ENCODE peak calls at places on chromosomes 6 and 20, in six cellular contexts. I, V, L, W, Q and D are unnamed samples.

GRCh38 chr6:151012321-151013294 is 147.1 kb downstream of the MTHFD1L start:
- DNase-seq in I (no peak), L (no peak), W (no peak), V (no peak), Q (no peak), D (no peak)

GRCh38 chr20:39164642-39165041 is 202.5 kb downstream of the DHX35 start:
- DNase-seq in Q (no peak), W (no peak), L (no peak), V (no peak), I (no peak), D (no peak)

GRCh38 chr20:44598413-44599290 is 16.3 kb downstream of the PKIG start:
- DNase-seq in I (peak; percentile 80), W (no peak), L (no peak), Q (no peak), V (peak; percentile 64), D (peak; percentile 69)

GRCh38 chr20:3172933-3173581 is at the start of gene LZTS3:
- DNase-seq in W (peak; percentile 72), L (peak; percentile 88), Q (peak; percentile 47), V (peak; percentile 83), I (peak; percentile 90), D (peak; percentile 71)

GRCh38 chr20:63060057-63060991 is 53.6 kb upstream of the BHLHE23 start:
- DNase-seq in L (peak; percentile 56), V (no peak), W (peak; percentile 24), Q (no peak), I (peak; percentile 58), D (peak; percentile 27)

GRCh38 chr6:170096803-170097504 is 193.9 kb downstream of the DLL1 start:
- DNase-seq in W (no peak), L (peak; percentile 48), I (no peak), V (no peak), Q (no peak), D (peak; percentile 25)

GRCh38 chr6:169371344-169372144 is 117.9 kb upstream of the THBS2 start:
- DNase-seq in V (no peak), W (no peak), I (no peak), Q (peak; percentile 2), L (no peak), D (no peak)

GRCh38 chr20:62642666-62643520 is 590 bp downstream of the SLCO4A1 start:
- DNase-seq in I (peak; percentile 91), L (no peak), W (no peak), V (no peak), Q (peak; percentile 33), D (no peak)

GRCh38 chr20:34995696-34996095 is 40.0 kb downstream of the MYH7B start:
- DNase-seq in L (no peak), I (no peak), Q (no peak), W (no peak), V (no peak), D (no peak)

GRCh38 chr20:46365483-46366215 is 40.8 kb downstream of the ELMO2 start:
- DNase-seq in V (no peak), I (no peak), W (no peak), L (no peak), Q (no peak), D (no peak)

GRCh38 chr6:125952764-125953501 is 3.6 kb upstream of the HINT3 start:
- DNase-seq in W (no peak), Q (peak; percentile 36), I (peak; percentile 71), L (peak; percentile 68), V (no peak), D (no peak)

GRCh38 chr6:110567957-110568696 is 91.7 kb upstream of the SLC22A16 start:
- DNase-seq in W (no peak), V (no peak), Q (peak; percentile 25), L (no peak), I (no peak), D (no peak)

GRCh38 chr20:39800111-39800510 is 838.0 kb downstream of the DHX35 start:
- DNase-seq in I (no peak), V (no peak), Q (no peak), L (no peak), W (no peak), D (no peak)

GRCh38 chr6:117072134-117072533 is 193.2 kb upstream of the VGLL2 start:
- DNase-seq in W (no peak), I (no peak), Q (no peak), L (no peak), V (peak; percentile 22), D (peak; percentile 18)

GRCh38 chr20:22490287-22491187 is 93.8 kb downstream of the FOXA2 start:
- DNase-seq in V (peak; percentile 27), L (peak; percentile 84), W (peak; percentile 68), Q (peak; percentile 90), I (no peak), D (no peak)

GRCh38 chr6:43972915-43973304 is 154.3 kb downstream of the MRPL14 start:
- DNase-seq in W (peak; percentile 71), Q (peak; percentile 47), I (no peak), L (peak; percentile 85), V (peak; percentile 90), D (peak; percentile 87)

GRCh38 chr6:32132110-32132509 is 2.0 kb upstream of the FKBPL start:
- DNase-seq in I (no peak), L (no peak), W (no peak), V (no peak), Q (no peak), D (no peak)

GRCh38 chr6:25414168-25414567 is 135.0 kb downstream of the CARMIL1 start:
- DNase-seq in Q (no peak), W (no peak), V (no peak), I (no peak), L (no peak), D (no peak)
- H3K4me1 ChIP-seq in Q (peaks cover 5% of the 10 kb centered on the region), W (no peaks in the 10 kb centered on the region), V (peaks cover 21% of the 10 kb centered on the region), I (peaks cover 56% of the 10 kb centered on the region), L (peaks cover 66% of the 10 kb centered on the region), D (no peaks in the 10 kb centered on the region)

GRCh38 chr6:692356-692851 is 535 bp downstream of the EXOC2 start:
- DNase-seq in W (peak; percentile 44), Q (peak; percentile 64), L (peak; percentile 83), I (peak; percentile 92), V (peak; percentile 33), D (peak; percentile 66)

GRCh38 chr6:693737-694038 is 749 bp upstream of the EXOC2 start:
- DNase-seq in I (no peak), V (no peak), Q (no peak), W (no peak), L (no peak), D (no peak)

GRCh38 chr6:689223-689622 is 3.7 kb downstream of the EXOC2 start:
- DNase-seq in V (no peak), Q (no peak), I (no peak), L (no peak), W (no peak), D (no peak)

DNA sequence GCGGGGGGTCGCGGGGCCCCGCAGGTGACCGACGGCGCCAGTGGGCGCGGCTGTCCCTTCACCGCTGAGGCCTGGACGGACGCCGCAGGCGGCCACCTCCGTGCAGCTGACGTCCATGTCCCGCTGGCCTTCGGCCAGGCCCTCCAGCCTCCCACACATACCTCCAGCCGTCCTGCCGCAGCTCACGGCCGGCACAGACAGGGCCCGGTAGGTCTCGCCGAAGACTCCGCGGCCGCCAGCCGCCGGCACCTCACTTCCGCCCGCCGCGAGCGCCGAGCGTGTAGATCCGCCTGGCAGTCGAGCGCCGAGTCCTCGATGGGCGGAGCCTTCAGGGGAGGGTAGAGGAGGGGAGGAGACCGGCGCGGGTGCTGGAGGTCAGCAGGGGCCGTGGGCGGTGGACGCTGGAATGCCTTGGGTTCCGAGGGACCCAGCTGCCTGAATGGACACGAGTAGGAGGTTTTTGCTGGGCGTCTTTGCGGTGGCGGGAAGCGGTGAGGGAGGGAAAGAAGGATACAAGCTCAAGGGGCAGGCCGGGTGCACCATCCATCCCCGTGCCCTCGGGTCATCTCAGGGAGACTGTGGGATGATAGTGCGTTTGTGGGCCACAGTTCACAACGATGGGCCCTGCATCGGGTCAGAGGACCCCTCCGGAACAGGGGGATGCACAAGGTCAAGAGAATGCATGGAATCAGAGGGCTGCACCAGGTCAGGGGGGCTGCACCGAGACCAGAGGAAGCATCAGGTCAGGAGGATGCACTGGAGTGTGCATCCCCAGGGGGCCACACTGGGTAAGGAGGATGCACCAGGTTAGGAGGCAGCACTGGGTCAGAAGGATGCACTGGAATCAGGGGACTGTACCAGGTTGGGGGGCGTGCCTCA is at the start of gene EXOC2:
- DNase-seq in Q (peak; percentile 84), L (peak; percentile 95), I (peak; percentile 98), W (peak; percentile 90), V (peak; percentile 87), D (peak; percentile 90)
- H3K4me3 ChIP-seq in Q (peak within 1 kb of the TSS; percentile 74), L (peak within 1 kb of the TSS; percentile 95), I (peak within 1 kb of the TSS; percentile 95), W (peak within 1 kb of the TSS; percentile 99), V (peak within 1 kb of the TSS; percentile 87), D (peak within 1 kb of the TSS; percentile 97)

GRCh38 chr6:41046084-41046483 is 3.8 kb downstream of the TSPO2 start:
- DNase-seq in V (no peak), Q (no peak), W (no peak), L (no peak), I (no peak), D (no peak)
- H3K4me1 ChIP-seq in V (peaks cover 2% of the 10 kb centered on the region), Q (no peaks in the 10 kb centered on the region), W (no peaks in the 10 kb centered on the region), L (no peaks in the 10 kb centered on the region), I (no peaks in the 10 kb centered on the region), D (peaks cover 15% of the 10 kb centered on the region)

GRCh38 chr20:37200376-37200775 is 21.0 kb upstream of the MROH8 start:
- DNase-seq in W (no peak), Q (no peak), L (no peak), I (no peak), V (no peak), D (no peak)

GRCh38 chr20:37201827-37202162 is 22.4 kb upstream of the MROH8 start:
- DNase-seq in L (no peak), W (no peak), I (no peak), Q (no peak), V (no peak), D (no peak)

GRCh38 chr20:37200926-37201826 is 21.8 kb upstream of the MROH8 start:
- DNase-seq in L (no peak), V (no peak), Q (no peak), I (no peak), W (no peak), D (no peak)

GRCh38 chr20:37204056-37204455 is 24.7 kb upstream of the MROH8 start:
- DNase-seq in L (no peak), V (no peak), I (no peak), Q (no peak), W (no peak), D (no peak)

GRCh38 chr20:37202267-37202943 is 23.1 kb upstream of the MROH8 start:
- DNase-seq in Q (peak; percentile 45), V (no peak), L (no peak), W (no peak), I (no peak), D (no peak)
- H3K4me3 ChIP-seq in Q (no peak overlapping the region), V (no peak overlapping the region), L (no peak overlapping the region), W (no peak overlapping the region), I (no peak overlapping the region), D (no peak overlapping the region)

DNA sequence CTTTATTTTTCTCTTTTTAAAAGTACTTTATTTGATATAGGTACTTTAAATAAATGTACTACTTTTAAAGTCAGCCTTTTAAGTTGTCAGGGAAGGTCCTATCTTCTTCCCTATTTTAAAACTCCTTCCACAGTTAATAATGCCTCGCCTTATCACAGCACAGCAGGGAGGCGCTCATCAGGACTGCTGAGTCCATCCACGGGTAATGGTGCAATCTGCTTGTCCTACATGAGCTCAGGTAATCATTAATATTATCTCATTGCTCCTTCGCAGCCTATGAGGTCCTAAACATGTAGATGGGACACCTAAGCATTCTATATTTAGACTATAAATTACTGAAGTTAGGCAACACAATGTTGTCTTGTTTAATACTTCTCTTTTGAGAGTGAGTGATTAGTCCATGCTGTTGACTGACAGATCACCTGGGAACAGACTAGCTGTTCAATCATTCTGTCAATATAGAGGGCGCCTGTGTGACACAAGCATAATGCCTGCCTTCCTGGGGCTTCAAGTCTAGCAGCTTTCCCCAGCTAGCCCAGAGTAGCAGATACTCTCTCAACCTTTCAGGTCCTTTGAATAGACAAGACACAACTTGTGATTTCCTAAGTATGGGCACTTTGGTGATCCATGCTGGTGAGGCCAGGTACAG is 91.0 kb downstream of the FYN start:
- DNase-seq in I (no peak), L (no peak), W (no peak), Q (no peak), V (no peak), D (no peak)
- H3K4me1 ChIP-seq in I (peaks cover 80% of the 10 kb centered on the region), L (peaks cover 13% of the 10 kb centered on the region), W (peaks cover 22% of the 10 kb centered on the region), Q (no peaks in the 10 kb centered on the region), V (peaks cover 25% of the 10 kb centered on the region), D (peaks cover 11% of the 10 kb centered on the region)